ENCODE peak calls at places on chromosomes 6 and 20, in six cellular contexts. U, I, F, P, M and E are unnamed samples.

GRCh38 chr6:1059596-1059995 is 252.3 kb upstream of the FOXQ1 start:
- DNase-seq in I (no peak), P (no peak), U (no peak), M (no peak), F (no peak), E (no peak)

GRCh38 chr6:168103036-168103830 is 24.2 kb upstream of the FRMD1 start:
- DNase-seq in P (no peak), F (no peak), I (no peak), U (no peak), M (no peak), E (no peak)

GRCh38 chr6:84547341-84547794 is 217.0 kb downstream of the TBX18 start:
- DNase-seq in P (no peak), U (no peak), M (no peak), I (no peak), F (no peak), E (no peak)

GRCh38 chr6:161836643-161837448 is 563.0 kb upstream of the AGPAT4 start:
- DNase-seq in M (peak; percentile 33), F (peak; percentile 7), I (peak; percentile 46), P (no peak), U (peak; percentile 31), E (peak; percentile 16)

GRCh38 chr6:152636675-152637421 is at the start of gene SYNE1:
- DNase-seq in F (no peak), M (no peak), P (peak; percentile 67), U (peak; percentile 75), I (peak; percentile 74), E (peak; percentile 42)

GRCh38 chr6:136365781-136366354 is 76.2 kb upstream of the BCLAF1 start:
- DNase-seq in F (no peak), P (no peak), U (no peak), M (peak; percentile 7), I (no peak), E (no peak)

GRCh38 chr20:49306903-49307336 is 29.1 kb upstream of the ZNFX1 start:
- DNase-seq in P (no peak), M (no peak), U (no peak), F (no peak), I (no peak), E (peak; percentile 30)

GRCh38 chr20:13995841-13996240 is 525 bp downstream of the MACROD2 start:
- DNase-seq in P (peak; percentile 74), I (peak; percentile 65), U (peak; percentile 54), M (peak; percentile 61), F (no peak), E (peak; percentile 78)

GRCh38 chr6:168118935-168119334 is 39.9 kb upstream of the FRMD1 start:
- DNase-seq in M (no peak), F (no peak), P (no peak), U (no peak), I (no peak), E (no peak)

GRCh38 chr6:4687656-4687988 is 88.6 kb upstream of the CDYL start:
- DNase-seq in I (no peak), F (no peak), M (no peak), U (no peak), P (no peak), E (no peak)

GRCh38 chr6:158780963-158781691 is 38.0 kb downstream of the EZR start:
- DNase-seq in P (no peak), U (no peak), F (no peak), I (no peak), M (peak; percentile 83), E (no peak)

GRCh38 chr20:32111287-32111686 is 1.8 kb downstream of the TM9SF4 start:
- DNase-seq in F (no peak), M (no peak), I (no peak), U (no peak), P (no peak), E (no peak)

GRCh38 chr20:60295214-60295613 is 337.0 kb downstream of the CDH26 start:
- DNase-seq in I (no peak), U (peak; percentile 5), P (no peak), F (no peak), M (no peak), E (no peak)

GRCh38 chr20:60298647-60299046 is 340.4 kb downstream of the CDH26 start:
- DNase-seq in I (no peak), U (no peak), P (no peak), M (no peak), F (no peak), E (no peak)

GRCh38 chr20:60294627-60295026 is 336.4 kb downstream of the CDH26 start:
- DNase-seq in I (no peak), P (no peak), F (no peak), M (no peak), U (no peak), E (no peak)

GRCh38 chr20:60299951-60300350 is 341.7 kb downstream of the CDH26 start:
- DNase-seq in U (no peak), I (no peak), F (no peak), P (no peak), M (no peak), E (no peak)

DNA sequence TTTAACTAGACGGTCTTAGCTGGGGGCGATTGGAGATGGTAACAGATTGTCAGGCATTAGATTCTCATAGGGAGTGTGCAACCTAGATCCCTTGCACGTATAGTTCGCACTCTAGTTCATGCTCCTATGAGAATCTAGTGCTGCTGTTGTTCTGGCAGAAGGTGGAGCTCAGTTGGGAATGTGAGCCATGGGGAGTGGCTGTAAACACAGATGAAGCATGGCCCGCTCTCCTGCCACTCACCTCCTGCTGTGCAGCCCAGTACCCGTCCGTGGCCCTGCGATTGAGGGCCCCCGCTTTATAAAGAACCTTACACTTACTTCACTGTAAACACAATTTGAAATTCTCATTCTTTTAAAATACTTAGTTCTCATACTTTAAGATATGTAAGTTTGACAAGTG is 339.4 kb downstream of the CDH26 start:
- DNase-seq in M (no peak), I (no peak), F (no peak), U (no peak), P (no peak), E (no peak)
- TF ChIP-seq EZH2phosphoT487 in M (no peak), I (no peak), F (no peak), U (no peak), P (no peak), E (no peak)

GRCh38 chr6:68071740-68072139 is 563.3 kb upstream of the ADGRB3 start:
- DNase-seq in P (no peak), F (no peak), U (no peak), M (no peak), I (no peak), E (no peak)
- H3K4me1 ChIP-seq in P (peaks cover 9% of the 10 kb centered on the region), F (no peaks in the 10 kb centered on the region), U (no peaks in the 10 kb centered on the region), M (no peaks in the 10 kb centered on the region), I (peaks cover 52% of the 10 kb centered on the region), E (no peaks in the 10 kb centered on the region)

GRCh38 chr20:52193133-52193532 is 1.6 kb upstream of the ZFP64 start:
- DNase-seq in I (no peak), M (no peak), F (no peak), U (no peak), P (no peak), E (no peak)
- H3K4me2 ChIP-seq in I (no peak overlapping the region), M (peak overlapping the region; percentile 93), F (peak overlapping the region; percentile 84), U (no peak overlapping the region), P (no peak overlapping the region), E (no peak overlapping the region)

DNA sequence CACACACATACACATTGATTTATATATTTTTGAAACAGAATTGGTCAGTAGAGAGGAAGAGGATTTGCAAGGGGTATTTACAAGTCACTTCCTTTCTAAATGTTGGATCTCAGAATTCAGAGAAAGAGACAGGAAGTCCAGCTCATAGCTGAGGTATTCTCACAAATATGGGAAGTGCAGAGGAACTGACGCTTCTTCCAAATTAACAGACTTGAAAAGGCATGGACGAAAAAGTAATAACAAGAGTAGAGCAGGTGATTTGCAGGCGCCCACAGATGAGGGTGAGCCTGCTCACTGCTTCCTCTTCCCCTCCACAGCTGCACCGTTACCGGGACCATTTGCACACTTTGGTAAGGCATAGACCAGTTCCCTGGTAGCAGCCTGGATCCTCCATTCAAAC is 246.4 kb downstream of the PHACTR1 start:
- DNase-seq in I (no peak), F (no peak), U (peak; percentile 42), P (no peak), M (no peak), E (no peak)
- TF ChIP-seq EZH2phosphoT487 in I (no peak), F (no peak), U (no peak), P (no peak), M (no peak), E (no peak)

GRCh38 chr6:163720005-163720404 is 305.5 kb downstream of the QKI start:
- DNase-seq in F (no peak), P (no peak), I (no peak), U (no peak), M (no peak), E (no peak)

GRCh38 chr6:163720460-163721235 is 306.1 kb downstream of the QKI start:
- DNase-seq in U (no peak), F (no peak), I (no peak), M (no peak), P (no peak), E (no peak)

GRCh38 chr6:163719028-163719742 is 304.7 kb downstream of the QKI start:
- DNase-seq in M (no peak), U (no peak), F (no peak), I (no peak), P (no peak), E (no peak)

GRCh38 chr6:163722293-163722692 is 307.8 kb downstream of the QKI start:
- DNase-seq in U (no peak), I (no peak), P (no peak), F (no peak), M (no peak), E (no peak)

GRCh38 chr6:163721435-163721834 is 306.9 kb downstream of the QKI start:
- DNase-seq in I (no peak), P (no peak), F (no peak), M (no peak), U (no peak), E (no peak)
- H3K4me1 ChIP-seq in I (no peaks in the 10 kb centered on the region), P (no peaks in the 10 kb centered on the region), F (no peaks in the 10 kb centered on the region), M (no peaks in the 10 kb centered on the region), U (no peaks in the 10 kb centered on the region), E (no peaks in the 10 kb centered on the region)

DNA sequence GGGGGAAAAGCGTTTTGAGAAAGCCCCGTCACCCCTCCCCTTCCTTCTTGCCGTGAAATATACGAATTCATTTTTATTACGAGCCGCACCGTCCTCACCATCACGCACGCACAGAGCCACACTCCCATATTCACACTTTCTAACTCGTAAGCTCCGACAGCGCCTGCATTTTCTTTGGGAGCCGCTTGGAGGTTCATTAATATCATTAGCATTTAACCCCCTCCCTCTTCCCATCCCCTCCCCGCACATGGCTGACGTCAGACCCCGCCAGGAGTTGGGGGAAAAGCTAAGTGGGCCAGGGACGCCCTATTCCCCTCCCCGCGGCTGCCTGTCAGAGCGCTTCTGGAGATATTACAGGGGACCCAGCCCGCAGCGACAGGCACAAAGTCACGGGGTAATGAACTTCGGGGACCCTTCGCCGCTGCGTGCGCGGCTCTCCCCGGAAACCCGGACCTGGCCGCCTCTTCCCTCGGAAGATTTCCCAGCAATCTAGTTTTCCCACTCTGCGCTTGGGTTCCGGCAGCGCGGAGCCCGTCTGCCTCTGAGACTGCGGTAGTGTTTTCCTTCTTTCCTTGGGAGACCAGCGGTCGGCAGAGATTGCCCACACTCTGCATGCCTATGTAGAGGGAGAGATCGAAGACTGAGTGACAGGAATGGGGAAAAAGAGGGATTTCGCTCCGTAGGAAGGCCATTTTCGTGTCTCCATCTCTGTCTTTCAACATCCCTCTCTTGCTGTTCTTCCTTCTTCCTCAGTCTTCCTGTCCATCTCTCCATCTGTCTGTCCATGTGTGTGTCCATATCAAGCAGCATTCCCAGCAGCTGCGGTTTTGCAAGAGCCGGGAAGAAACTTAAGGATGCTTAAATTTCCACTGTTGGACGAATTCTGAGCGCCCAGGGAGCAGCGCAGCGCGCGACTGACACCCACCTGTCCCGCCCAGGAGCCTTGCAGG is at the start of gene NR2E1:
- DNase-seq in P (peak; percentile 65), I (peak; percentile 84), F (no peak), M (no peak), U (peak; percentile 23), E (no peak)
- H3K4me2 ChIP-seq in P (peak within 1 kb of the TSS; percentile 83), I (peak within 1 kb of the TSS; percentile 90), F (no peak within 1 kb of the TSS), M (no peak within 1 kb of the TSS), U (no peak within 1 kb of the TSS), E (peak within 1 kb of the TSS; percentile 82)